ENCODE peak calls at places on chromosomes 1 and 21, in seven cellular contexts. E is dorsolateral prefrontal cortex, J is esophagus squamous epithelium, Q is testis, U is left ventricle myocardium inferior, F is transverse colon, Z is kidney epithelial cell. W is an unnamed sample.
A peak's percentile ranks its signal among the peaks of the same experiment; 100 is the strongest.

GRCh38 chr1:232615401-232615800 is 14.5 kb downstream of the SIPA1L2 start:
- DNase-seq in E (no peak), J (no peak), U (no peak), F (no peak), Q (no peak), Z (no peak), W (no peak)

GRCh38 chr1:224340711-224341384 is 10.9 kb upstream of the NVL start:
- DNase-seq in Q (no peak), F (peak; percentile 36), U (peak; percentile 23), E (no peak), J (no peak), Z (no peak), W (no peak)

GRCh38 chr1:24385160-24385939 is 28.2 kb downstream of the STPG1 start:
- DNase-seq in J (no peak), E (no peak), U (no peak), F (no peak), Q (no peak), Z (no peak), W (no peak)

GRCh38 chr1:215052656-215053055 is 29.9 kb upstream of the KCNK2 start:
- DNase-seq in F (no peak), Q (no peak), J (no peak), E (no peak), Z (no peak), U (no peak), W (no peak)

GRCh38 chr1:9341301-9341845 is 48.7 kb downstream of the SPSB1 start:
- DNase-seq in Q (no peak), U (no peak), Z (no peak), F (no peak), E (no peak), J (no peak), W (no peak)

GRCh38 chr1:9715536-9716226 is 64.2 kb downstream of the PIK3CD start:
- DNase-seq in J (no peak), Q (no peak), U (no peak), E (no peak), Z (no peak), F (no peak), W (no peak)

GRCh38 chr1:89739013-89739843 is 81.6 kb upstream of the LRRC8D start:
- DNase-seq in F (no peak), Z (no peak), U (no peak), Q (no peak), E (peak; percentile 61), J (no peak), W (no peak)

GRCh38 chr1:20717452-20718342 is at the start of gene KIF17:
- DNase-seq in Z (peak; percentile 38), F (peak; percentile 81), J (no peak), Q (peak; percentile 86), E (peak; percentile 86), U (peak; percentile 77), W (peak; percentile 24)

GRCh38 chr1:31683997-31684396 is 19.8 kb downstream of the COL16A1 start:
- DNase-seq in E (no peak), Q (no peak), Z (no peak), U (no peak), J (no peak), F (peak; percentile 54), W (no peak)

GRCh38 chr1:11650331-11650991 is 3.8 kb downstream of the FBXO2 start:
- DNase-seq in Z (no peak), U (peak; percentile 76), Q (peak; percentile 84), J (peak; percentile 36), E (peak; percentile 85), F (peak; percentile 84), W (peak; percentile 24)

GRCh38 chr1:31694069-31694909 is 9.5 kb downstream of the COL16A1 start:
- DNase-seq in Z (no peak), J (no peak), E (no peak), Q (no peak), U (no peak), F (no peak), W (no peak)

GRCh38 chr1:236890152-236891056 is 95.3 kb downstream of the MTR start:
- DNase-seq in Q (no peak), Z (no peak), U (peak; percentile 29), F (no peak), E (no peak), J (no peak), W (no peak)

GRCh38 chr1:75345538-75346292 is 211.5 kb downstream of the LHX8 start:
- DNase-seq in U (no peak), Z (peak; percentile 14), F (no peak), E (no peak), Q (no peak), J (no peak), W (no peak)

GRCh38 chr1:216119600-216119999 is 303.6 kb downstream of the USH2A start:
- DNase-seq in E (no peak), U (no peak), Z (no peak), F (no peak), J (no peak), Q (no peak), W (no peak)
- TF ChIP-seq CTCF in E (peak; percentile 14), U (peak; percentile 20), Z (peak; percentile 65), F (peak; percentile 19), J (peak; percentile 33), Q (peak; percentile 17), W (no peak)

GRCh38 chr1:159171688-159172501 is 480 bp downstream of the CADM3 start:
- DNase-seq in E (peak; percentile 56), J (no peak), Q (peak; percentile 19), U (no peak), Z (no peak), F (no peak), W (no peak)
- H3K27me3 ChIP-seq in E (no peaks in the 10 kb centered on the region), J (peaks cover 14% of the 10 kb centered on the region), Q (peaks cover 6% of the 10 kb centered on the region), U (peaks cover 83% of the 10 kb centered on the region), Z (peaks cover 32% of the 10 kb centered on the region), F (peaks cover 40% of the 10 kb centered on the region), W (peaks cover 39% of the 10 kb centered on the region)

GRCh38 chr1:32894681-32895080 is 6.5 kb downstream of the TMEM54 start:
- DNase-seq in Z (no peak), E (no peak), J (no peak), Q (no peak), U (no peak), F (no peak), W (no peak)

GRCh38 chr1:32892368-32893197 is 6.3 kb downstream of the HPCA start:
- DNase-seq in E (peak; percentile 85), Z (no peak), Q (peak; percentile 61), U (no peak), F (peak; percentile 69), J (no peak), W (no peak)

GRCh38 chr1:32891630-32892029 is 5.3 kb downstream of the HPCA start:
- DNase-seq in U (no peak), E (no peak), F (no peak), Z (no peak), Q (no peak), J (no peak), W (no peak)

GRCh38 chr1:32894019-32894600 is 7.1 kb downstream of the TMEM54 start:
- DNase-seq in Z (no peak), U (no peak), E (no peak), Q (no peak), J (no peak), F (no peak), W (no peak)

DNA sequence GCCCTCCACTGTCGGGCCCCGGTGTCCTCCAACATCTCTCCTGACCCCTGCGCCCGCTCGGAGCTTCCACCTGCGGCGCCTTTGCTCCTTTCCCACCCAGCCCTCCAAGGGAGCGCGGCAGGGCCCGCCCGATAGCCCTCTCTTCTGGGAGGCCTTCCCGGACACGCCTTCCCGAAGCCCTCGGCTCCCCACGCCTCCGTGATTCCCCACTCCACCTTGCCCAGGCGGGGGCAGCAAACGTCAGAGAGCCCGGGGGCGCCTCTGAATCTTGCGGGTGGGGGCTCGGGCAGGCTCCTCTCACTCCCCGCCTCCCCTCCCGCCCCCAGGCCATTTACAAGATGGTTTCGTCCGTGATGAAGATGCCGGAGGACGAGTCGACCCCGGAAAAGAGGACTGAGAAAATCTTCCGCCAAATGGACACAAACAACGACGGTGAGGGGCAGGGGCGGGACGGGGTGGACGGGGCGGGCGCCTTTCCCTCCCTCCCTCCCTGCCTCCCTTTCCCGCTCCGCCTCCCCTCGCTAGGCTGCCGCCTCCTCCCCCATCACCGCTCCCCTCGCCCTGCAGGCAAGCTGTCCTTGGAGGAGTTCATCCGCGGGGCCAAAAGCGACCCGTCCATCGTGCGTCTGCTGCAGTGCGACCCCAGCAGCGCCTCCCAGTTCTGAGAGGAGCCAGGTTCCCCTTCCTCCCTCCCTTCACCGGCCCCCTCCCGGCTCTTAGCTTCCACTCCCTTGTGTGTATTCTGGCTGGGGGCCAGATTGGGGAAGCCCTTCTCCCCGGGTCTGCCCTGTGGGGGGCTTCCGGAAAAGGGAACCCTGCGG is 7.1 kb downstream of the HPCA start:
- DNase-seq in Q (peak; percentile 54), Z (no peak), U (peak; percentile 36), E (peak; percentile 80), J (no peak), F (peak; percentile 83), W (no peak)
- TF ChIP-seq CTCF in Q (no peak), Z (peak; percentile 33), U (no peak), E (peak; percentile 42), J (no peak), F (peak; percentile 21), W (no peak)

DNA sequence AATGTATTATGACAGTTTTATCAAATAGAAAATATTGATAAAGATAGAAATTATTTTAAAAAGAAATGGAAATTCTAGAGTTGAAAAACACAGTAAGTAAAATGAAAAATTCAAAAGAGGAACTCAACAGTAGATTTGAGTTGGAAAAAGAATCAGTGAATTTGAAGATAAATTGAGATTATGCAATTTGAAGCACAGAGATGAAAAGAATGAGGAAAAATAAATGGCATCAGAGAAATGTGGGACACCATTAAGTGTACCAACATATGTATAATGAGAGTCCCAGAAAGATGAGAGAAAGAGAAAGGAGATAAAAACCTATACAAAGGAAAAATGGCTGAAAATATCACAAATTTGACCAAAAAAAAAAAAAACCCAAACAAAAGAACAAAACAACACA is 25.0 kb downstream of the C4BPA start:
- DNase-seq in Q (no peak), Z (no peak), J (no peak), E (no peak), F (no peak), U (no peak), W (no peak)
- H3K27me3 ChIP-seq in Q (no peaks in the 10 kb centered on the region), Z (no peaks in the 10 kb centered on the region), J (no peaks in the 10 kb centered on the region), E (no peaks in the 10 kb centered on the region), F (no peaks in the 10 kb centered on the region), U (no peaks in the 10 kb centered on the region), W (no peaks in the 10 kb centered on the region)

DNA sequence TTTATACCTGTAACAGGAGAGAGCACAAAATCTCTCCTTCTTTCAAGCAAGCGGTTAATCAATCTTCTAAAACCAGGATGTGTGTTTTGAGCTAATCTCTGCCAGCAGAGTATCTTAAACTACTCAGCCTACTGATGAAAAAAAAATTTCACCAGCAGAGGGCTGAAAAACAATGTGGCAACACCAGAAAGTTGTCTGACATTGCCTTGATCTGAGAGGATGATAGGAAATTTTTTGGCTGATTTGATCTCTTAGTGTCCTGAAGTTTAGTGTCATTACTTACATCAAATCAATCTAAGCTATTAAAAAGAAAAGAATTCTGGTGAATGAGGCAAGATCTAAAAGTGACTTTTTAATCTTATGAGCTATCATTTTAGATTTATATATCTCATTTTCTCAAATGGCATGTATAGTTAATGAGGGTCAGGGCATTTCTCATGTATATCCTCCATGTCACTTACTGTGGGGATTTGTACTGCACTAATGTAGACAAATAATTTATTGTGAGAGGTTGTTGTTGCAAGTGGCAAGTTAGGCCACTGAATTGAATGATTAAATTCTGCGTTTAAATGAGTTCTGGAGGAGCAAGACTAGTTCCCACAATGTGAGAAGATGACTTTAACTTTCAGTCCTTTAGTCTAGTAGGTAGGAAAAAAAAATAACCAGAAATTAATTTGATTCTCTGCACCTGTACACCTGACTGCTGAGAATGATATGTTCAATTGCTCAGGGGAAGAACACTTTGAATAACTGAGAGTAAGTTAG is 10.8 kb downstream of the ADAMTS1 start:
- DNase-seq in Q (no peak), F (no peak), U (no peak), J (no peak), Z (no peak), E (no peak), W (no peak)
- TF ChIP-seq CTCF in Q (no peak), F (peak; percentile 5), U (peak; percentile 41), J (peak; percentile 32), Z (peak; percentile 31), E (peak; percentile 20), W (no peak)

W was measured in gastrocnemius medialis.